ENCODE peak calls at places on chromosomes 3 and 15, in eight cellular contexts. S, P, T, Z, Q, L, Y and O are unnamed samples.

GRCh38 chr3:55476515-55476914 is 10.6 kb downstream of the WNT5A start:
- DNase-seq in S (no peak), P (no peak), T (no peak), Z (no peak), Q (no peak), L (peak; percentile 75), Y (no peak), O (peak; percentile 73)

GRCh38 chr3:149534671-149535394 is 60.3 kb downstream of the TM4SF4 start:
- DNase-seq in S (no peak), P (no peak), T (no peak), Z (no peak), Q (no peak), L (peak; percentile 79), Y (no peak), O (peak; percentile 69)

GRCh38 chr3:122661633-122662032 is 19.0 kb upstream of the PARP14 start:
- DNase-seq in S (peak; percentile 69), P (no peak), T (no peak), Z (no peak), Q (no peak), L (no peak), Y (no peak), O (no peak)

GRCh38 chr15:82995938-82996337 is 9.9 kb downstream of the RAMAC start:
- DNase-seq in S (no peak), P (no peak), T (no peak), Z (no peak), Q (no peak), L (no peak), Y (no peak), O (no peak)

GRCh38 chr3:174495231-174495755 is 363.8 kb upstream of the NAALADL2 start:
- DNase-seq in S (no peak), P (no peak), T (no peak), Z (no peak), Q (no peak), L (peak; percentile 62), Y (no peak), O (peak; percentile 25)

GRCh38 chr15:65377105-65377975 is 462 bp downstream of the IGDCC3 start:
- DNase-seq in S (no peak), P (no peak), T (no peak), Z (no peak), Q (no peak), L (peak; percentile 22), Y (peak; percentile 83), O (peak; percentile 8)

GRCh38 chr3:72273615-72274014 is 488.7 kb upstream of the PROK2 start:
- DNase-seq in S (no peak), P (no peak), T (no peak), Z (no peak), Q (no peak), L (peak; percentile 97), Y (no peak), O (peak; percentile 68)

GRCh38 chr3:19901337-19901736 is 32.7 kb downstream of the EFHB start:
- DNase-seq in S (no peak), P (no peak), T (peak; percentile 15), Z (no peak), Q (no peak), L (no peak), Y (no peak), O (peak; percentile 26)

GRCh38 chr15:90232941-90233700 is 620 bp downstream of the CIB1 start:
- DNase-seq in S (peak; percentile 65), P (peak; percentile 32), T (peak; percentile 86), Z (peak; percentile 80), Q (peak; percentile 74), L (peak; percentile 42), Y (peak; percentile 73), O (peak; percentile 52)

GRCh38 chr3:183220828-183221227 is 32.2 kb upstream of the B3GNT5 start:
- DNase-seq in S (no peak), P (no peak), T (no peak), Z (no peak), Q (no peak), L (no peak), Y (no peak), O (no peak)

GRCh38 chr3:108833616-108834015 is 11.0 kb downstream of the TRAT1 start:
- DNase-seq in S (no peak), P (no peak), T (no peak), Z (no peak), Q (no peak), L (no peak), Y (no peak), O (no peak)

GRCh38 chr3:157064402-157064801 is 95.5 kb downstream of the CCNL1 start:
- DNase-seq in S (no peak), P (no peak), T (peak; percentile 41), Z (peak; percentile 60), Q (no peak), L (no peak), Y (no peak), O (no peak)

GRCh38 chr3:74520895-74521294 is 93.6 kb downstream of the CNTN3 start:
- DNase-seq in S (no peak), P (no peak), T (no peak), Z (no peak), Q (no peak), L (no peak), Y (no peak), O (no peak)

GRCh38 chr15:71261418-71261817 is 146.1 kb downstream of the THSD4 start:
- DNase-seq in S (no peak), P (no peak), T (no peak), Z (no peak), Q (no peak), L (no peak), Y (no peak), O (no peak)

GRCh38 chr15:71259866-71260265 is 144.6 kb downstream of the THSD4 start:
- DNase-seq in S (no peak), P (no peak), T (no peak), Z (no peak), Q (no peak), L (no peak), Y (no peak), O (no peak)

GRCh38 chr15:71252036-71252898 is 137.0 kb downstream of the THSD4 start:
- DNase-seq in S (no peak), P (no peak), T (no peak), Z (no peak), Q (no peak), L (no peak), Y (peak; percentile 62), O (peak; percentile 77)

GRCh38 chr15:71254503-71254902 is 139.2 kb downstream of the THSD4 start:
- DNase-seq in S (no peak), P (no peak), T (no peak), Z (no peak), Q (no peak), L (peak; percentile 12), Y (no peak), O (no peak)

DNA sequence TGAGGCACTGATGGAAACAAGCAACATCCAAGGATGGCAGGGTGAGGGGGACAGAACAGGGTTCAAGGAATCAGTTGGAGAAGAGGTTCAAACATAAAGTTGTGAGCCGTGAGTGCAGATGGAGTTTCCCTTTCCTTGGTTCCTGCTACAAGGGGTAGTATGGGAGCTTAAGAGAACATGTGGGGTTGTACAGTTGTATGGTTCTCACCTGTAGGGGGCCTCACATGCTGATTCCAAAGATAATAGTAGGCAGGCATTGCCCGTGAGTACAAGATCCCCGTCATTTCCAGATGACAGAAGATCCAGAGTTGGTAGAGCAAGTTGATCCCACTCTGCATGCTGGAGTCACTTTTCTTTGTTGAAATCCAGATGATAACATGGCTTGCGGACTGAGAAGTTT is 141.7 kb downstream of the THSD4 start:
- DNase-seq in S (no peak), P (no peak), T (no peak), Z (no peak), Q (no peak), L (no peak), Y (no peak), O (no peak)
- TF ChIP-seq CTCF in S (no peak), P (no peak), T (no peak), Z (no peak), Q (no peak), L (no peak), Y (peak; percentile 18), O (no peak)

GRCh38 chr3:115233021-115233420 is 85.9 kb upstream of the ZBTB20 start:
- DNase-seq in S (no peak), P (no peak), T (no peak), Z (no peak), Q (no peak), L (peak; percentile 41), Y (no peak), O (peak; percentile 22)
- H3K4me3 ChIP-seq in S (no peak overlapping the region), P (no peak overlapping the region), T (no peak overlapping the region), Z (no peak overlapping the region), Q (no peak overlapping the region), L (no peak overlapping the region), Y (no peak overlapping the region), O (no peak overlapping the region)

DNA sequence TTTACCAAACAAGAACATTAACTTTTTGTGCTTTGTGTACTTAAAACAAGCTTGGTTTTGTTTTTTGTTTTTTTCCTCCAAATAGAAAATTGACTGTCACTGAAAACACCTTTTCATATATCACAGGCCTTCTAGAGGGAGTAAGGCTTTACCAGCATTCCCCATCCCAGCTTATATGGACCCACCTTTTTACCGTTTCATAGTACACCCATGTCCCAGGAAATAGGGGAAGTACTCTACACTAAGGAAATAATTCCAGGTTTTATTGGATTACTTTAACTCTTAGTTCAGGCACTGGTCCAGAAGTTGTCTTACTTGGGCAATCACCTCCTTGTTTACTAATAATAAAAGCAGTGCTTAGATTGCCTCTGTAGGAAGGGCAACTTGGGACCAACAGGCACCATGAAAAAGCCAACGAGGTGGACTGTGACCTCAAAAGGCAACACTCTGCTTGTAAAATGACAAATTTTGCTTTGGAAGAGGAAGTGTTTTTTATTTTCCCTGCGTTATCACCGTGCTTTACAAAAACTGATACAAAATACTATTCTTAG is 26.2 kb downstream of the HMG20A start:
- DNase-seq in S (no peak), P (no peak), T (peak; percentile 75), Z (no peak), Q (no peak), L (no peak), Y (no peak), O (no peak)
- TF ChIP-seq CTCF in S (no peak), P (no peak), T (no peak), Z (no peak), Q (no peak), L (no peak), Y (no peak), O (no peak)

GRCh38 chr3:65028024-65028423 is 340.2 kb upstream of the ADAMTS9 start:
- DNase-seq in S (no peak), P (no peak), T (no peak), Z (no peak), Q (no peak), L (no peak), Y (no peak), O (no peak)

GRCh38 chr3:65026151-65026550 is 338.4 kb upstream of the ADAMTS9 start:
- DNase-seq in S (no peak), P (no peak), T (peak; percentile 4), Z (no peak), Q (no peak), L (no peak), Y (no peak), O (no peak)

GRCh38 chr3:65030014-65030627 is 342.3 kb upstream of the ADAMTS9 start:
- DNase-seq in S (no peak), P (no peak), T (no peak), Z (no peak), Q (no peak), L (no peak), Y (no peak), O (no peak)

GRCh38 chr3:65029130-65029529 is 341.3 kb upstream of the ADAMTS9 start:
- DNase-seq in S (no peak), P (no peak), T (no peak), Z (no peak), Q (no peak), L (no peak), Y (no peak), O (no peak)

DNA sequence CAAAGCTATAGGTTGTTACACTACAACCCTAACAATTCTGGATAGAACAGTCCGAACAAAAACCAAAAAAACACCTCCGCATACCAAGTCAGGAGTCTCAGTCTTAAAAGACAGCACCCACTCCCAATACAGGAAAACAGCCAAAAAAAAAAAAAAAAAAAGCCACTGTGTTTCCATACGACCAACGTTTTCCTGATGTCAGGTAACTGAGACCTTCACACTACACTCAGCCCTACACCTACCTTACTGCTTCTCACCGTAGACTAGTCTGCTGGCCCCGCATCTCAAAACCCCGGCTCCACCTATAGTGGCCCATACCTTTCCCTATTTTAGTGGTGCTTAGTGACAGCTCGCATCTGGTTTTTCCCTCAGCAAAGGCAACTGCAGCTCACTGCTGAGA is 339.5 kb upstream of the ADAMTS9 start:
- DNase-seq in S (no peak), P (no peak), T (no peak), Z (no peak), Q (no peak), L (no peak), Y (no peak), O (no peak)
- H3K4me3 ChIP-seq in S (no peak overlapping the region), P (no peak overlapping the region), T (no peak overlapping the region), Z (no peak overlapping the region), Q (no peak overlapping the region), L (no peak overlapping the region), Y (no peak overlapping the region), O (no peak overlapping the region)